ENCODE peak calls at places on chromosome 7, in nine cellular contexts. E, K, O, A, B, C, I, D and G are unnamed samples.

GRCh38 chr7:75054744-75055527 is 18.7 kb downstream of the RCC1L start:
- DNase-seq in E (no peak), K (peak; percentile 54), O (no peak), A (no peak), B (no peak), C (no peak), I (peak; percentile 8), D (peak; percentile 71), G (no peak)

GRCh38 chr7:194996-195829 is 2.8 kb downstream of the FAM20C start:
- DNase-seq in E (no peak), K (no peak), O (no peak), A (no peak), B (no peak), C (no peak), I (no peak), D (no peak), G (no peak)

GRCh38 chr7:151873402-151873965 is 3.4 kb downstream of the PRKAG2 start:
- DNase-seq in E (no peak), K (no peak), O (no peak), A (no peak), B (no peak), C (no peak), I (no peak), D (peak; percentile 58), G (no peak)

GRCh38 chr7:122518488-122518887 is 180.4 kb downstream of the RNF133 start:
- DNase-seq in E (no peak), K (no peak), O (no peak), A (no peak), B (no peak), C (no peak), I (peak; percentile 27), D (no peak), G (no peak)

GRCh38 chr7:3215624-3216585 is 85.1 kb upstream of the SDK1 start:
- DNase-seq in E (no peak), K (no peak), O (no peak), A (no peak), B (no peak), C (no peak), I (peak; percentile 55), D (no peak), G (no peak)

GRCh38 chr7:131224996-131225395 is 102.7 kb upstream of the MKLN1 start:
- DNase-seq in E (no peak), K (no peak), O (no peak), A (no peak), B (no peak), C (no peak), I (no peak), D (no peak), G (no peak)

GRCh38 chr7:6640246-6640721 is 3.2 kb downstream of the ZNF316 start:
- DNase-seq in E (no peak), K (no peak), O (no peak), A (no peak), B (no peak), C (no peak), I (no peak), D (peak; percentile 32), G (no peak)

GRCh38 chr7:47581442-47581820 is 480 bp downstream of the TNS3 start:
- DNase-seq in E (no peak), K (no peak), O (no peak), A (no peak), B (no peak), C (peak; percentile 23), I (peak; percentile 25), D (no peak), G (no peak)

GRCh38 chr7:26662646-26663045 is 201.7 kb downstream of the SKAP2 start:
- DNase-seq in E (no peak), K (no peak), O (no peak), A (no peak), B (no peak), C (no peak), I (no peak), D (no peak), G (no peak)

GRCh38 chr7:25124485-25125136 is 449 bp downstream of the CYCS start:
- DNase-seq in E (peak; percentile 54), K (no peak), O (no peak), A (no peak), B (no peak), C (no peak), I (no peak), D (no peak), G (peak; percentile 50)

GRCh38 chr7:148916186-148916585 is 32.1 kb upstream of the EZH2 start:
- DNase-seq in E (no peak), K (no peak), O (no peak), A (no peak), B (no peak), C (no peak), I (no peak), D (no peak), G (no peak)

GRCh38 chr7:102310414-102310815 is 23.7 kb downstream of the SH2B2 start:
- DNase-seq in E (no peak), K (peak; percentile 63), O (no peak), A (no peak), B (no peak), C (no peak), I (no peak), D (no peak), G (no peak)

GRCh38 chr7:113890326-113891030 is 28.3 kb downstream of the PPP1R3A start:
- DNase-seq in E (no peak), K (no peak), O (no peak), A (no peak), B (no peak), C (no peak), I (no peak), D (no peak), G (no peak)

DNA sequence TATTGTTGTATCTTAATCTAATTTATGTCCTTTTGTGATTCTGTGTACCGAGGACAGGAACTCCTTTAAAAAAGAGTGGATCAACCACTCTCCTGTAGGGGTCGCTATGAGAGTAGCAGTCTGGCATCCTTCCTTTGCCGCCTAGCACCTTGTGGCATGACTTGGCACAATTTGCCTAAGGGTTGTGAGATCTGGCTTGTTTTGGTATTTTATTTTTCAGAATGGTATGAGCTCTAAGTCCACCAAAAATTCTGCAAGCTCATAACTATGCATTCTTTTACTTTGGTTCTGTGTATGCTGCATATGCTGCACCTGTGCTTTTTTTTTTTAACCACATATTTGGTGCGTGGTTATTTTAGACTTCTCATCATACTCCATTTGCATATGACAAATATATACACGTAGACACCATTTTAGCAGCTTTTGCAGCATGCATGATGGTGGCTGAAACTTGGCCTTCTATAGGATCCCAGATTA is 112.8 kb downstream of the CDK14 start:
- DNase-seq in E (no peak), K (peak; percentile 40), O (peak; percentile 58), A (peak; percentile 45), B (peak; percentile 78), C (peak; percentile 59), I (peak; percentile 67), D (no peak), G (no peak)
- TF ChIP-seq CTCF in E (peak; percentile 45), K (peak; percentile 61), O (peak; percentile 75), A (peak; percentile 67), B (peak; percentile 86), C (peak; percentile 77), I (peak; percentile 87), D (peak; percentile 19), G (peak; percentile 51)

GRCh38 chr7:143331179-143331825 is 15.4 kb downstream of the CLCN1 start:
- DNase-seq in E (no peak), K (no peak), O (no peak), A (no peak), B (no peak), C (no peak), I (peak; percentile 94), D (no peak), G (no peak)

GRCh38 chr7:143327903-143328302 is 12.0 kb downstream of the CLCN1 start:
- DNase-seq in E (no peak), K (no peak), O (no peak), A (no peak), B (no peak), C (no peak), I (no peak), D (no peak), G (no peak)

GRCh38 chr7:143325215-143325614 is 9.3 kb downstream of the CLCN1 start:
- DNase-seq in E (no peak), K (no peak), O (no peak), A (no peak), B (no peak), C (no peak), I (peak; percentile 80), D (no peak), G (no peak)

GRCh38 chr7:143334244-143334643 is 18.3 kb downstream of the CLCN1 start:
- DNase-seq in E (no peak), K (no peak), O (no peak), A (no peak), B (no peak), C (no peak), I (peak; percentile 69), D (no peak), G (no peak)

DNA sequence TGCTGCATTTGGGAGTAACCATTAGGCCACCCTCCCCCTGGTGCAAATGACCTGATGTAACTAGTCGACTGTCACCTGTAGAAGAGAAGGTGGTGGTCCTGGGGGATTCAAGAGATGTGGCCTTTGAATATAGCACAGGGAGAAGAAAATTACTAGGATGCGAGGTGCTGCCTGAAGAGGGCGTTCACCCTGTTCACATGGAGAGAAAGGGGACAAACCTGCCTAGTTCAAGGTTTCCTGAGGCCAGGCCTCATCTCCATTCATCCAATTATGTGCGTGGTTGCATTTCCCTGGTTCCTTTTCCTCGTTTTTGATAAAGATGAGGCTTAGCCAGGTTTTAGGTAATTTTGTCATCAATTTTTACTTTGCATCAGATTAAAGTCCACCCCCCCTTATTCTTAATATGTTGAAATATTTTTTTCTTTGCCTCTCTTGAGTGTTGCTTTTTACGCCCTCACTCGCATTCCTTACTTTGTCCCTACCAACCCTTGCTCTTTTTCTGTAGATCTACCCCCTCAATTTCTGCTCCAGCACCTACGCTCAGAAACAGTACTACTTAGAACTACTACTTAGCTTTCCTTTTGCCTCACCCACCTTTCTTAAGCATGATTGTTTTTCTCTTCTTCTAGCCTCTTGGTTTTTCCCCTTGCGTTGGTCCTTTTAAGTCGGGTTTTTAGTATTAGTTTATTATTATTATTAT is 13.7 kb downstream of the CLCN1 start:
- DNase-seq in E (no peak), K (no peak), O (no peak), A (no peak), B (no peak), C (no peak), I (no peak), D (no peak), G (no peak)
- TF ChIP-seq CTCF in E (no peak), K (no peak), O (no peak), A (no peak), B (no peak), C (no peak), I (peak; percentile 16), D (no peak), G (no peak)

GRCh38 chr7:127792528-127793342 is 140.7 kb downstream of the SND1 start:
- DNase-seq in E (no peak), K (no peak), O (peak; percentile 24), A (peak; percentile 22), B (no peak), C (peak; percentile 50), I (peak; percentile 48), D (no peak), G (no peak)
- TF ChIP-seq CTCF in E (peak; percentile 40), K (peak; percentile 35), O (peak; percentile 53), A (peak; percentile 59), B (peak; percentile 68), C (peak; percentile 59), I (peak; percentile 74), D (peak; percentile 35), G (peak; percentile 69)

DNA sequence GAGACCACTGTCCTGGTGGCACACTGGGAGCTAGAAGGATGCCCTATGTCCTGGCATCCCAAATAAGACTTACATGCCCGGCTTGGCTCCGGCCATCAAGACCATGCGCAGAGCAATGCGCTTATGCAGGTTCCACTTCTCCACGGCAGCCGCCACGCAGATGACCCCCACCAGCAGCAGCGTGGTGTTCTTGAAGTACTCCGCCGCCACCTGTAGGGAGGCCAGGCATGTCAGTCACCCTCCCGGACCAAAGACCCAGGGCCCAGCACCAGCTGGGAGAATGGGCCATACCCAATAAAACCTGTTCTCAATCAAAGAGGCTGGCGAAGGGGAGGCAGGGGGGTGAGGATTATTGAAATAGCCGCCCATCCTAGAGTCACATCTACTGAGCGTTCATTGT is 19.9 kb downstream of the SLC13A4 start:
- DNase-seq in E (no peak), K (no peak), O (no peak), A (no peak), B (no peak), C (no peak), I (no peak), D (no peak), G (no peak)
- TF ChIP-seq CTCF in E (no peak), K (no peak), O (no peak), A (no peak), B (no peak), C (no peak), I (no peak), D (no peak), G (no peak)